ENCODE peak calls at places on chromosome 11, in four cellular contexts. One of them, this sample, is unnamed.

GRCh38 chr11:15148181-15148580 is 33.5 kb downstream of the INSC start:
- DNase-seq in K562: no peak
- DNase-seq in HepG2: no peak
- DNase-seq in A549: no peak
- DNase-seq in this sample: peak; percentile 56

GRCh38 chr11:106770489-106771100 is 247.7 kb downstream of the GUCY1A2 start:
- DNase-seq in A549: no peak
- DNase-seq in HepG2: no peak
- DNase-seq in K562: no peak
- DNase-seq in this sample: no peak

GRCh38 chr11:5643585-5643984 is 18.8 kb downstream of the TRIM34 start:
- DNase-seq in K562: no peak
- DNase-seq in A549: no peak
- DNase-seq in HepG2: no peak
- DNase-seq in this sample: no peak

GRCh38 chr11:134587345-134587744 is 175.3 kb upstream of the B3GAT1 start:
- DNase-seq in HepG2: no peak
- DNase-seq in K562: no peak
- DNase-seq in A549: no peak
- DNase-seq in this sample: no peak

GRCh38 chr11:8403310-8403709 is 139.6 kb upstream of the LMO1 start:
- DNase-seq in A549: no peak
- DNase-seq in HepG2: no peak
- DNase-seq in K562: no peak
- DNase-seq in this sample: peak; percentile 20

GRCh38 chr11:133964946-133965632 is 8.3 kb upstream of the IGSF9B start:
- DNase-seq in HepG2: no peak
- DNase-seq in A549: no peak
- DNase-seq in K562: no peak
- DNase-seq in this sample: no peak

GRCh38 chr11:13668957-13669521 is 571 bp downstream of the FAR1 start:
- DNase-seq in K562: peak; percentile 48
- DNase-seq in A549: peak; percentile 44
- DNase-seq in HepG2: no peak
- DNase-seq in this sample: peak; percentile 7

GRCh38 chr11:114270531-114271270 is 25.5 kb upstream of the NNMT start:
- DNase-seq in K562: no peak
- DNase-seq in HepG2: no peak
- DNase-seq in A549: no peak
- DNase-seq in this sample: no peak

GRCh38 chr11:48879256-48879655 is 104.4 kb downstream of the TRIM51G start:
- DNase-seq in HepG2: no peak
- DNase-seq in K562: no peak
- DNase-seq in A549: no peak
- DNase-seq in this sample: no peak

GRCh38 chr11:119389611-119390254 is 8.2 kb upstream of the USP2 start:
- DNase-seq in A549: peak; percentile 40
- DNase-seq in HepG2: no peak
- DNase-seq in K562: no peak
- DNase-seq in this sample: no peak

GRCh38 chr11:110086892-110087309 is 6.3 kb upstream of the ZC3H12C start:
- DNase-seq in K562: no peak
- DNase-seq in A549: no peak
- DNase-seq in HepG2: no peak
- DNase-seq in this sample: peak; percentile 90

GRCh38 chr11:105611837-105612480 is 2.1 kb downstream of the GRIA4 start:
- DNase-seq in K562: no peak
- DNase-seq in HepG2: no peak
- DNase-seq in A549: no peak
- DNase-seq in this sample: no peak

GRCh38 chr11:19727246-19727645 is 14.6 kb downstream of the NAV2 start:
- DNase-seq in A549: no peak
- DNase-seq in HepG2: no peak
- DNase-seq in K562: no peak
- DNase-seq in this sample: peak; percentile 80

GRCh38 chr11:45897556-45897955 is 9.5 kb downstream of the FREY1 start:
- DNase-seq in A549: no peak
- DNase-seq in K562: no peak
- DNase-seq in HepG2: no peak
- DNase-seq in this sample: no peak

GRCh38 chr11:3914807-3915206 is 59.3 kb downstream of the STIM1 start:
- DNase-seq in HepG2: no peak
- DNase-seq in A549: no peak
- DNase-seq in K562: no peak
- DNase-seq in this sample: no peak

GRCh38 chr11:122095950-122096942 is 19.8 kb downstream of the BLID start:
- DNase-seq in HepG2: no peak
- DNase-seq in K562: no peak
- DNase-seq in A549: no peak
- DNase-seq in this sample: peak; percentile 81

GRCh38 chr11:2898366-2899079 is 12.9 kb upstream of the CDKN1C start:
- DNase-seq in A549: no peak
- DNase-seq in HepG2: peak; percentile 17
- DNase-seq in K562: peak; percentile 44
- DNase-seq in this sample: peak; percentile 94

GRCh38 chr11:46315033-46315738 is 32.1 kb upstream of the DGKZ start:
- DNase-seq in A549: peak; percentile 98
- DNase-seq in K562: peak; percentile 91
- DNase-seq in HepG2: peak; percentile 57
- DNase-seq in this sample: peak; percentile 71

GRCh38 chr11:7098235-7098832 is 9.5 kb downstream of the RBMXL2 start:
- DNase-seq in HepG2: peak; percentile 49
- DNase-seq in A549: peak; percentile 35
- DNase-seq in K562: peak; percentile 46
- DNase-seq in this sample: peak; percentile 46

GRCh38 chr11:26846222-26846621 is 124.4 kb upstream of the SLC5A12 start:
- DNase-seq in K562: no peak
- DNase-seq in HepG2: no peak
- DNase-seq in A549: no peak
- DNase-seq in this sample: no peak

GRCh38 chr11:71171024-71171423 is 81.4 kb downstream of the SHANK2 start:
- DNase-seq in K562: no peak
- DNase-seq in A549: no peak
- DNase-seq in HepG2: no peak
- DNase-seq in this sample: no peak

GRCh38 chr11:4539603-4540219 is 5.3 kb upstream of the OR52M1 start:
- DNase-seq in HepG2: peak; percentile 18
- DNase-seq in A549: peak; percentile 43
- DNase-seq in K562: peak; percentile 63
- DNase-seq in this sample: peak; percentile 29

GRCh38 chr11:1771273-1771672 is 7.5 kb upstream of the CTSD start:
- DNase-seq in A549: no peak
- DNase-seq in HepG2: no peak
- DNase-seq in K562: no peak
- DNase-seq in this sample: no peak

GRCh38 chr11:116066777-116067176 is 562.6 kb upstream of the CADM1 start:
- DNase-seq in A549: no peak
- DNase-seq in HepG2: no peak
- DNase-seq in K562: no peak
- DNase-seq in this sample: no peak

GRCh38 chr11:109040303-109040702 is 375.4 kb downstream of the DDX10 start:
- DNase-seq in HepG2: peak; percentile 30
- DNase-seq in K562: peak; percentile 32
- DNase-seq in A549: no peak
- DNase-seq in this sample: no peak

GRCh38 chr11:41301023-41301422 is 158.4 kb downstream of the LRRC4C start:
- DNase-seq in HepG2: no peak
- DNase-seq in A549: no peak
- DNase-seq in K562: no peak
- DNase-seq in this sample: no peak

GRCh38 chr11:58939277-58939676 is at the start of gene GLYATL1:
- DNase-seq in HepG2: no peak
- DNase-seq in A549: no peak
- DNase-seq in K562: no peak
- DNase-seq in this sample: no peak

GRCh38 chr11:34826384-34826726 is 89.8 kb downstream of the APIP start:
- DNase-seq in A549: no peak
- DNase-seq in HepG2: no peak
- DNase-seq in K562: no peak
- DNase-seq in this sample: no peak

GRCh38 chr11:84829162-84829561 is 798.0 kb downstream of the DLG2 start:
- DNase-seq in A549: no peak
- DNase-seq in K562: no peak
- DNase-seq in HepG2: no peak
- DNase-seq in this sample: no peak

GRCh38 chr11:1553808-1554594 is 18.1 kb downstream of the DUSP8 start:
- DNase-seq in HepG2: no peak
- DNase-seq in K562: no peak
- DNase-seq in A549: no peak
- DNase-seq in this sample: no peak

GRCh38 chr11:61617515-61617914 is 36.6 kb upstream of the SYT7 start:
- DNase-seq in K562: no peak
- DNase-seq in HepG2: no peak
- DNase-seq in A549: no peak
- DNase-seq in this sample: peak; percentile 29
- TF ChIP-seq MAZ in K562: no peak
- TF ChIP-seq MAZ in HepG2: no peak
- TF ChIP-seq MAZ in A549: no peak
- TF ChIP-seq MAZ in this sample: no peak

DNA sequence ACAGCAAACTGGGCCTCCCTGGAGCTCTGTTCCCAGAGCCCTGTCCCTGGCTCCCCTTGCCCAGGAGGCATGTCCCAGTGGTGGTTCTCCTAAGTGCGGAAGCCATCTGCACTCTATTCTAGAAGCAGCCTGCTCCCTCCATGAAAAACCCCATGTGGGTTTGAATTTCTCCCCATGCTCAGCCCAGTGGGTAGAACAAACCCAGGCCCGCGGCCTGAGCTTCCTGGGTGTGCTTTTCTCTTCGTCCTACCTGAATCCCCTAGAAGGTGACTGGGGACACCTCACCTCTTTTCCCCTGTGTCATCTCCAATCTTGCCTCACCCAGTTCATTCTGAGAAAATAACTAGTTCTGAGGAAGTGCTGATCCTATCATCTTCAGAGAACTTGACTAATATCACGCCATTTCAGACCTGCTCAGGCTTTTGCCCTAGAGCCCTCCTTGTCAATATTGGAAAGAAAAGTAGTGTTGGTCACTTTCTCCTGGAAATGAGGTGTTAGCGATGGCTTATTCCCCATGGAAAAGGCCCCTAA is 15.9 kb downstream of the IL10RA start:
- DNase-seq in K562: peak; percentile 84
- DNase-seq in A549: no peak
- DNase-seq in HepG2: no peak
- DNase-seq in this sample: no peak
- TF ChIP-seq MAZ in K562: peak; percentile 73
- TF ChIP-seq MAZ in A549: no peak
- TF ChIP-seq MAZ in HepG2: no peak
- TF ChIP-seq MAZ in this sample: no peak

DNA sequence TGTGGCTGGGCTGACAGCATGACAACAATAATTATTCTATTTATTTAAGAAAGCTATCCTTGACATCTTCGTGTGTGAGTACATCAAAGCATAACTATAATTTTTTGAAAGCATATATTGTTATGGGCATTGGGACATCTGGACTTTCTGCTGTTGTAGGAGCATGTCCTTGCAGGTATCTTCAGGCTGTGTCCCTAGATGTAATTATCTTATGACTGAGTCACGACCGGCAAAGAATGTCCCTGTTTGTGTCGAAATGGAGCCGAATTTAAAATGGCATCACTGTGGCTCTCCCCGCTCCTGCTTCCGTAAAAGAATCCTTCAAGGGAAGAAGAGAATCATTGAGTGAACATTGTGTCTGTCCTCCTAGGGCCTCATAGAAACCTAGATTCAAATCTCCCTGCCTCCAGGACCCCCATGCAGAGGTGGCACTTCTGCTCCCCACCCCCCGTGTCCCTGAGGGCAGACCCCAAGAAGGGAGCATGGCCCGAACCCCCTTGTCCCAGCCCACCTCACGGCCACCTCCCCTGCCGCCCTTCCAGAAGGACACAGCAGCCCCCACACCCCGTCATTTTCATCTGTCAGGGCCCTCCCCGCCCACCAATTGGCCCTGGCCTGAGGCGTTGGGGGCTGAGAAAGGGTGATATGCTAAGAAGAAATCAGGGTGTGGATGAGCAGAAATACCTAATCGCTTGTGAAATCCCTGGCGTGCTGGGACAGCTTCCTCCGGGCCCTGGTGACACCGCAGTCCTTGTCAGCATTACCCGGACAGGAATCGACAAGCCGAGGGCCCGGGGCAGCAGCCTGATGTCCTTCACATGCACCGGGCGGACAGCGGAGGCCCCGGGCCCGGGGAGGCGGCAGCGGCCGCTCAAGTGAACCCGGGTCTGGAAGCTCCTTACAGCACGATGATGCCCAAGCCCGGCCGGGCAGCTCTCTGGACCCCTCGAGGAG is 48.6 kb upstream of the SLC22A12 start:
- DNase-seq in HepG2: no peak
- DNase-seq in A549: no peak
- DNase-seq in K562: no peak
- DNase-seq in this sample: no peak
- TF ChIP-seq MAZ in HepG2: no peak
- TF ChIP-seq MAZ in A549: no peak
- TF ChIP-seq MAZ in K562: no peak
- TF ChIP-seq MAZ in this sample: no peak

GRCh38 chr11:76823481-76824028 is 37.2 kb upstream of the ACER3 start:
- DNase-seq in K562: peak; percentile 81
- DNase-seq in HepG2: peak; percentile 31
- DNase-seq in A549: peak; percentile 91
- DNase-seq in this sample: peak; percentile 76
- TF ChIP-seq MAZ in K562: no peak
- TF ChIP-seq MAZ in HepG2: no peak
- TF ChIP-seq MAZ in A549: no peak
- TF ChIP-seq MAZ in this sample: no peak

GRCh38 chr11:74257934-74258553 is 53.4 kb downstream of the P4HA3 start:
- DNase-seq in A549: no peak
- DNase-seq in K562: no peak
- DNase-seq in HepG2: no peak
- DNase-seq in this sample: peak; percentile 82
- TF ChIP-seq MAZ in A549: no peak
- TF ChIP-seq MAZ in K562: no peak
- TF ChIP-seq MAZ in HepG2: no peak
- TF ChIP-seq MAZ in this sample: no peak